ENCODE peak calls at places on chromosomes 16 and 17, in nine cellular contexts. One of them, this sample, is unnamed.

GRCh38 chr16:2046889-2047329 is 725 bp downstream of the NTHL1 start:
- DNase-seq in posterior cingulate gyrus: no peak
- DNase-seq in stimulated activated CD4-positive, alpha-beta T cell treated with anti-CD3 and anti-CD28 coated beads, Interleukin-2, amount 100 ng/mL, for 4 hours: no peak
- DNase-seq in hypothalamus: no peak
- DNase-seq in H7: no peak
- DNase-seq in HTR-8/SVneo: no peak
- DNase-seq in stimulated activated CD8-positive, alpha-beta memory T cell treated with anti-CD3 and anti-CD28 coated beads, Interleukin-4, amount 100 ng/mL, for 48 hours: no peak
- DNase-seq in activated T-cell treated with anti-CD3 and anti-CD28 coated beads for 1 hour: no peak
- DNase-seq in nucleus accumbens: no peak
- DNase-seq in this sample: no peak

GRCh38 chr17:68707032-68707431 is 105.9 kb upstream of the FAM20A start:
- DNase-seq in posterior cingulate gyrus: no peak
- DNase-seq in stimulated activated CD4-positive, alpha-beta T cell treated with anti-CD3 and anti-CD28 coated beads, Interleukin-2, amount 100 ng/mL, for 4 hours: no peak
- DNase-seq in hypothalamus: no peak
- DNase-seq in H7: no peak
- DNase-seq in HTR-8/SVneo: peak; percentile 20
- DNase-seq in stimulated activated CD8-positive, alpha-beta memory T cell treated with anti-CD3 and anti-CD28 coated beads, Interleukin-4, amount 100 ng/mL, for 48 hours: no peak
- DNase-seq in activated T-cell treated with anti-CD3 and anti-CD28 coated beads for 1 hour: no peak
- DNase-seq in nucleus accumbens: no peak
- DNase-seq in this sample: no peak

GRCh38 chr16:50071075-50071671 is 5.4 kb downstream of the HEATR3 start:
- DNase-seq in posterior cingulate gyrus: no peak
- DNase-seq in stimulated activated CD4-positive, alpha-beta T cell treated with anti-CD3 and anti-CD28 coated beads, Interleukin-2, amount 100 ng/mL, for 4 hours: no peak
- DNase-seq in hypothalamus: no peak
- DNase-seq in H7: no peak
- DNase-seq in HTR-8/SVneo: no peak
- DNase-seq in stimulated activated CD8-positive, alpha-beta memory T cell treated with anti-CD3 and anti-CD28 coated beads, Interleukin-4, amount 100 ng/mL, for 48 hours: no peak
- DNase-seq in activated T-cell treated with anti-CD3 and anti-CD28 coated beads for 1 hour: no peak
- DNase-seq in nucleus accumbens: no peak
- DNase-seq in this sample: no peak

GRCh38 chr16:1678500-1679098 is 520 bp downstream of the JPT2 start:
- DNase-seq in posterior cingulate gyrus: peak; percentile 17
- DNase-seq in stimulated activated CD4-positive, alpha-beta T cell treated with anti-CD3 and anti-CD28 coated beads, Interleukin-2, amount 100 ng/mL, for 4 hours: peak; percentile 41
- DNase-seq in hypothalamus: no peak
- DNase-seq in H7: peak; percentile 66
- DNase-seq in HTR-8/SVneo: no peak
- DNase-seq in stimulated activated CD8-positive, alpha-beta memory T cell treated with anti-CD3 and anti-CD28 coated beads, Interleukin-4, amount 100 ng/mL, for 48 hours: peak; percentile 58
- DNase-seq in activated T-cell treated with anti-CD3 and anti-CD28 coated beads for 1 hour: peak; percentile 30
- DNase-seq in nucleus accumbens: no peak
- DNase-seq in this sample: no peak

GRCh38 chr17:11298401-11298800 is 57.4 kb downstream of the SHISA6 start:
- DNase-seq in posterior cingulate gyrus: no peak
- DNase-seq in stimulated activated CD4-positive, alpha-beta T cell treated with anti-CD3 and anti-CD28 coated beads, Interleukin-2, amount 100 ng/mL, for 4 hours: no peak
- DNase-seq in hypothalamus: no peak
- DNase-seq in H7: no peak
- DNase-seq in HTR-8/SVneo: no peak
- DNase-seq in stimulated activated CD8-positive, alpha-beta memory T cell treated with anti-CD3 and anti-CD28 coated beads, Interleukin-4, amount 100 ng/mL, for 48 hours: no peak
- DNase-seq in activated T-cell treated with anti-CD3 and anti-CD28 coated beads for 1 hour: no peak
- DNase-seq in nucleus accumbens: no peak
- DNase-seq in this sample: no peak

GRCh38 chr16:88599092-88599733 is 29.0 kb downstream of the ZC3H18 start:
- DNase-seq in posterior cingulate gyrus: peak; percentile 28
- DNase-seq in stimulated activated CD4-positive, alpha-beta T cell treated with anti-CD3 and anti-CD28 coated beads, Interleukin-2, amount 100 ng/mL, for 4 hours: no peak
- DNase-seq in hypothalamus: peak; percentile 21
- DNase-seq in H7: no peak
- DNase-seq in HTR-8/SVneo: no peak
- DNase-seq in stimulated activated CD8-positive, alpha-beta memory T cell treated with anti-CD3 and anti-CD28 coated beads, Interleukin-4, amount 100 ng/mL, for 48 hours: no peak
- DNase-seq in activated T-cell treated with anti-CD3 and anti-CD28 coated beads for 1 hour: no peak
- DNase-seq in nucleus accumbens: no peak
- DNase-seq in this sample: no peak

GRCh38 chr16:28321700-28322411 is 29.5 kb downstream of the SBK1 start:
- DNase-seq in posterior cingulate gyrus: no peak
- DNase-seq in stimulated activated CD4-positive, alpha-beta T cell treated with anti-CD3 and anti-CD28 coated beads, Interleukin-2, amount 100 ng/mL, for 4 hours: no peak
- DNase-seq in hypothalamus: no peak
- DNase-seq in H7: peak; percentile 91
- DNase-seq in HTR-8/SVneo: peak; percentile 58
- DNase-seq in stimulated activated CD8-positive, alpha-beta memory T cell treated with anti-CD3 and anti-CD28 coated beads, Interleukin-4, amount 100 ng/mL, for 48 hours: peak; percentile 75
- DNase-seq in activated T-cell treated with anti-CD3 and anti-CD28 coated beads for 1 hour: no peak
- DNase-seq in nucleus accumbens: no peak
- DNase-seq in this sample: no peak

GRCh38 chr16:11497329-11497805 is 89.4 kb downstream of the LITAF start:
- DNase-seq in posterior cingulate gyrus: peak; percentile 80
- DNase-seq in stimulated activated CD4-positive, alpha-beta T cell treated with anti-CD3 and anti-CD28 coated beads, Interleukin-2, amount 100 ng/mL, for 4 hours: no peak
- DNase-seq in hypothalamus: peak; percentile 92
- DNase-seq in H7: peak; percentile 86
- DNase-seq in HTR-8/SVneo: peak; percentile 94
- DNase-seq in stimulated activated CD8-positive, alpha-beta memory T cell treated with anti-CD3 and anti-CD28 coated beads, Interleukin-4, amount 100 ng/mL, for 48 hours: no peak
- DNase-seq in activated T-cell treated with anti-CD3 and anti-CD28 coated beads for 1 hour: no peak
- DNase-seq in nucleus accumbens: peak; percentile 77
- DNase-seq in this sample: peak; percentile 92

GRCh38 chr16:31455601-31456314 is 3.5 kb upstream of the ARMC5 start:
- DNase-seq in posterior cingulate gyrus: no peak
- DNase-seq in stimulated activated CD4-positive, alpha-beta T cell treated with anti-CD3 and anti-CD28 coated beads, Interleukin-2, amount 100 ng/mL, for 4 hours: no peak
- DNase-seq in hypothalamus: no peak
- DNase-seq in H7: no peak
- DNase-seq in HTR-8/SVneo: no peak
- DNase-seq in stimulated activated CD8-positive, alpha-beta memory T cell treated with anti-CD3 and anti-CD28 coated beads, Interleukin-4, amount 100 ng/mL, for 48 hours: peak; percentile 63
- DNase-seq in activated T-cell treated with anti-CD3 and anti-CD28 coated beads for 1 hour: no peak
- DNase-seq in nucleus accumbens: no peak
- DNase-seq in this sample: no peak

GRCh38 chr16:62573466-62573865 is 537.2 kb upstream of the CDH8 start:
- DNase-seq in posterior cingulate gyrus: no peak
- DNase-seq in stimulated activated CD4-positive, alpha-beta T cell treated with anti-CD3 and anti-CD28 coated beads, Interleukin-2, amount 100 ng/mL, for 4 hours: no peak
- DNase-seq in hypothalamus: no peak
- DNase-seq in H7: no peak
- DNase-seq in HTR-8/SVneo: no peak
- DNase-seq in stimulated activated CD8-positive, alpha-beta memory T cell treated with anti-CD3 and anti-CD28 coated beads, Interleukin-4, amount 100 ng/mL, for 48 hours: no peak
- DNase-seq in activated T-cell treated with anti-CD3 and anti-CD28 coated beads for 1 hour: no peak
- DNase-seq in nucleus accumbens: no peak
- DNase-seq in this sample: no peak

GRCh38 chr16:58114827-58115825 is 14.1 kb downstream of the CFAP20 start:
- DNase-seq in posterior cingulate gyrus: no peak
- DNase-seq in stimulated activated CD4-positive, alpha-beta T cell treated with anti-CD3 and anti-CD28 coated beads, Interleukin-2, amount 100 ng/mL, for 4 hours: no peak
- DNase-seq in hypothalamus: no peak
- DNase-seq in H7: no peak
- DNase-seq in HTR-8/SVneo: no peak
- DNase-seq in stimulated activated CD8-positive, alpha-beta memory T cell treated with anti-CD3 and anti-CD28 coated beads, Interleukin-4, amount 100 ng/mL, for 48 hours: no peak
- DNase-seq in activated T-cell treated with anti-CD3 and anti-CD28 coated beads for 1 hour: no peak
- DNase-seq in nucleus accumbens: no peak
- DNase-seq in this sample: no peak

This sample was measured in anterior cingulate cortex.